ENCODE peak calls at places on chromosomes 12 and 14, in four cellular contexts. W is heart right ventricle, N is lower lobe of right lung, Q is tibial nerve. C is an unnamed sample.

GRCh38 chr14:78970677-78971076 is 800.5 kb downstream of the NRXN3 start:
- DNase-seq in W (no peak), N (no peak), Q (no peak), C (no peak)

GRCh38 chr12:46349253-46349652 is 23.3 kb downstream of the SLC38A2 start:
- DNase-seq in W (no peak), N (no peak), Q (no peak), C (no peak)

GRCh38 chr14:99354166-99354875 is 82.3 kb upstream of the BCL11B start:
- DNase-seq in W (no peak), N (no peak), Q (no peak), C (no peak)

GRCh38 chr14:24398298-24398942 is 383 bp upstream of the NYNRIN start:
- DNase-seq in W (peak), N (no peak), Q (no peak), C (no peak)

GRCh38 chr12:29414368-29414767 is 33.4 kb upstream of the ERGIC2 start:
- DNase-seq in W (no peak), N (no peak), Q (no peak), C (no peak)

GRCh38 chr12:58368001-58368400 is 426.6 kb downstream of the ATP23 start:
- DNase-seq in W (no peak), N (no peak), Q (no peak), C (no peak)

GRCh38 chr12:6952860-6953416 is 1.8 kb downstream of the PTPN6 start:
- DNase-seq in W (no peak), N (no peak), Q (no peak), C (no peak)

GRCh38 chr12:104154806-104155205 is 16.8 kb upstream of the NFYB start:
- DNase-seq in W (no peak), N (no peak), Q (no peak), C (no peak)

GRCh38 chr14:76514599-76514998 is 138.7 kb downstream of the ESRRB start:
- DNase-seq in W (no peak), N (no peak), Q (no peak), C (no peak)

GRCh38 chr12:68368332-68368731 is 36.2 kb upstream of the MDM1 start:
- DNase-seq in W (no peak), N (no peak), Q (no peak), C (no peak)

DNA sequence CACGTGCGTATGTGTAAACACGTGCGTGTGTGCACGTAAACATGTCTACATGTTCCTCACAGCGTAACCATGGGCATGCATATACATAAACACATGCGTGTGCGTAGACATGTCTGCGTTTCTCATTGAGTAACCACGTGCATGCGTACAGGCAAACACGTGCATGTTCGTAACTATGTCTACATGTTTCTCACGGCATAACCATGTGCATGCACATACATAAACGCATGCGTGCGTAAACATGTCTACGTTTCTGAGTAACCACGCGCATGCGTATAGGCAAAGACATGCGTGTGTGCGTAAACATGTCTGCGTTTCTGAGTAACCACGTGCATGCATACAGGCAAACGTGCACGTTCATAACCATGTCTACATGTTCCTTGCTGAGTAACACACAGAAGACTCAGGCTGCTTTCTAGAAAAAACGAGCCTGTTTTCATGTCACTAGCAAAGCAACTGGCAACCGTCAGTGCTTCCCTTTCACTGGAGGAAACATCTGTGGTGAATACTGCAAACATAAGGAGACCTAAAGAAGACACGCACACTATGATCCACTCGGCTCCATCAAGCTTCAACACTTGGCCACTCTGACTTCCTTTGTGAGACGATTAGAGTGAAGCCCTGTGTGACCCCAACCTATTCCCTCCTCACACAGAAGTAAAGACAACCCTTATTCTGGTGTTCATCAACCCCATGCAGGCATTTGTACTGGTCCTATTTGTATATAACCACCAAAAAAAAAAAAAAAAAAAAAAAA is 28.8 kb downstream of the POLE start:
- DNase-seq in W (no peak), N (no peak), Q (no peak), C (no peak)
- H3K27ac ChIP-seq in W (no peak), N (no peak), Q (no peak), C (no peak)

GRCh38 chr12:124792961-124793441 is 70.7 kb downstream of the SCARB1 start:
- DNase-seq in W (no peak), N (no peak), Q (no peak), C (no peak)

GRCh38 chr12:124795081-124795948 is 68.3 kb downstream of the SCARB1 start:
- DNase-seq in W (no peak), N (no peak), Q (no peak), C (no peak)

GRCh38 chr12:124788936-124789555 is 74.6 kb downstream of the SCARB1 start:
- DNase-seq in W (no peak), N (no peak), Q (no peak), C (no peak)

GRCh38 chr12:124792177-124792576 is 71.5 kb downstream of the SCARB1 start:
- DNase-seq in W (no peak), N (no peak), Q (no peak), C (no peak)

GRCh38 chr12:124790650-124791400 is 72.8 kb downstream of the SCARB1 start:
- DNase-seq in W (no peak), N (no peak), Q (no peak), C (no peak)
- TF ChIP-seq CTCF in W (no peak), N (no peak), Q (no peak), C (no peak)

GRCh38 chr12:69686731-69687130 is 12.4 kb downstream of the BEST3 start:
- DNase-seq in W (no peak), N (no peak), Q (no peak), C (no peak)

GRCh38 chr12:69685810-69686209 is 13.3 kb downstream of the BEST3 start:
- DNase-seq in W (no peak), N (no peak), Q (no peak), C (peak)

GRCh38 chr12:69679119-69679518 is 20.0 kb downstream of the BEST3 start:
- DNase-seq in W (no peak), N (no peak), Q (no peak), C (no peak)

GRCh38 chr12:69684472-69684871 is 14.6 kb downstream of the BEST3 start:
- DNase-seq in W (no peak), N (no peak), Q (no peak), C (no peak)

GRCh38 chr12:69682136-69682755 is 16.9 kb downstream of the BEST3 start:
- DNase-seq in W (no peak), N (no peak), Q (no peak), C (no peak)
- H3K27ac ChIP-seq in W (no peak), N (no peak), Q (no peak), C (peak)

GRCh38 chr12:25960176-25960575 is 1.7 kb downstream of the RASSF8 start:
- DNase-seq in W (no peak), N (no peak), Q (no peak), C (no peak)
- TF ChIP-seq CTCF in W (no peak), N (no peak), Q (no peak), C (no peak)

DNA sequence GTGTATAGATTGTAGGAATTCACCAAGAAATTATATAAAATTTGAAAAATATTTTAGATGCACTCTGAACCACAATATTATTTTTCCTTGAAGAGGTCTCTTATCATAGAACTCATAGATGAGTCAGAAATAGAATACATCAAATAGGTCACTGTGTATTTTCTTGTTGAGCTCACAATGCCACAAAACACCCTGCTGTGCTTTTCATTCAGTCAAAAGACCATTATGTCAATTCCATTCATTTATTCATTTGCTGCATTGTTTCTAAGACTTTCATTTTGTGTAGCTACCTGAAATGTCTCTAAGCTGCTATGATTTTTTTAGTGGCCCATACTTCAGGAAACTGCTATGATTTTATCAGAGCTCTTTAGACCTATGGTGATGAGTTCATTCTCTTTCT is 231.9 kb upstream of the AVPR1A start:
- DNase-seq in W (no peak), N (no peak), Q (no peak), C (no peak)
- H3K27ac ChIP-seq in W (no peak), N (no peak), Q (no peak), C (no peak)

GRCh38 chr14:67641902-67642749 is 22.4 kb downstream of the ARG2 start:
- DNase-seq in W (no peak), N (no peak), Q (no peak), C (no peak)

GRCh38 chr14:67643671-67644070 is 24.0 kb downstream of the ARG2 start:
- DNase-seq in W (no peak), N (no peak), Q (no peak), C (no peak)

GRCh38 chr14:67645414-67645813 is 25.7 kb downstream of the ARG2 start:
- DNase-seq in W (peak), N (no peak), Q (no peak), C (no peak)

GRCh38 chr14:67644428-67644827 is 24.7 kb downstream of the ARG2 start:
- DNase-seq in W (no peak), N (no peak), Q (no peak), C (peak)

GRCh38 chr14:67641480-67641879 is 21.8 kb downstream of the ARG2 start:
- DNase-seq in W (no peak), N (no peak), Q (no peak), C (no peak)
- TF ChIP-seq CTCF in W (no peak), N (no peak), Q (no peak), C (no peak)

GRCh38 chr14:103909531-103910261 is 18.6 kb upstream of the TDRD9 start:
- DNase-seq in W (no peak), N (peak), Q (no peak), C (no peak)
- H3K27ac ChIP-seq in W (no peak), N (no peak), Q (no peak), C (no peak)

GRCh38 chr14:68689426-68689825 is 103.4 kb downstream of the ZFP36L1 start:
- DNase-seq in W (no peak), N (no peak), Q (no peak), C (no peak)

GRCh38 chr14:68690106-68690960 is 102.5 kb downstream of the ZFP36L1 start:
- DNase-seq in W (no peak), N (no peak), Q (no peak), C (no peak)

GRCh38 chr14:68686724-68687123 is 106.1 kb downstream of the ZFP36L1 start:
- DNase-seq in W (no peak), N (no peak), Q (no peak), C (no peak)

GRCh38 chr14:68687746-68688145 is 105.1 kb downstream of the ZFP36L1 start:
- DNase-seq in W (no peak), N (no peak), Q (no peak), C (no peak)

GRCh38 chr14:68688872-68689371 is 103.9 kb downstream of the ZFP36L1 start:
- DNase-seq in W (no peak), N (no peak), Q (no peak), C (no peak)
- TF ChIP-seq CTCF in W (no peak), N (no peak), Q (no peak), C (no peak)